ENCODE peak calls at places on chromosomes 12 and 14, in ten cellular contexts. Y, L, Q, M, H, D, T, V, P and U are unnamed samples.

GRCh38 chr14:62251237-62251636 is 489.0 kb downstream of the SNAPC1 start:
- DNase-seq in V (no peak), P (no peak), Q (no peak), H (no peak), L (no peak), M (no peak), T (no peak), D (no peak), Y (no peak), U (no peak)

GRCh38 chr12:50690923-50691322 is 73.0 kb upstream of the ATF1 start:
- DNase-seq in H (no peak), Q (no peak), D (no peak), Y (no peak), V (no peak), T (peak), M (no peak), P (no peak), L (peak), U (no peak)

GRCh38 chr12:119869720-119870119 is 7.4 kb downstream of the CIT start:
- DNase-seq in M (no peak), H (no peak), P (no peak), V (peak), T (no peak), D (no peak), Q (peak), Y (no peak), L (no peak), U (no peak)

GRCh38 chr14:102008891-102009290 is 44.5 kb downstream of the DYNC1H1 start:
- DNase-seq in V (no peak), H (no peak), Y (no peak), T (no peak), Q (no peak), D (no peak), L (no peak), M (no peak), P (no peak), U (no peak)

GRCh38 chr14:35898217-35898775 is 72.2 kb downstream of the BRMS1L start:
- DNase-seq in Q (no peak), Y (no peak), L (no peak), M (no peak), D (peak), H (no peak), V (no peak), P (no peak), T (no peak), U (no peak)

GRCh38 chr12:57576613-57577160 is 14.3 kb upstream of the PIP4K2C start:
- DNase-seq in M (no peak), V (no peak), P (no peak), H (no peak), Q (peak), Y (no peak), D (no peak), L (no peak), T (no peak), U (no peak)

GRCh38 chr14:98477935-98478334 is 794.1 kb downstream of the BCL11B start:
- DNase-seq in H (no peak), Y (no peak), T (no peak), L (no peak), M (no peak), D (no peak), V (no peak), P (no peak), Q (no peak), U (no peak)

GRCh38 chr12:89138048-89138852 is 214.1 kb downstream of the DUSP6 start:
- DNase-seq in D (no peak), M (no peak), Q (peak), L (no peak), V (no peak), Y (no peak), H (no peak), T (no peak), P (no peak), U (no peak)

GRCh38 chr12:74071182-74071581 is 466.5 kb upstream of the ATXN7L3B start:
- DNase-seq in H (no peak), M (no peak), L (no peak), P (no peak), Q (no peak), T (no peak), V (no peak), Y (no peak), D (no peak), U (no peak)

DNA sequence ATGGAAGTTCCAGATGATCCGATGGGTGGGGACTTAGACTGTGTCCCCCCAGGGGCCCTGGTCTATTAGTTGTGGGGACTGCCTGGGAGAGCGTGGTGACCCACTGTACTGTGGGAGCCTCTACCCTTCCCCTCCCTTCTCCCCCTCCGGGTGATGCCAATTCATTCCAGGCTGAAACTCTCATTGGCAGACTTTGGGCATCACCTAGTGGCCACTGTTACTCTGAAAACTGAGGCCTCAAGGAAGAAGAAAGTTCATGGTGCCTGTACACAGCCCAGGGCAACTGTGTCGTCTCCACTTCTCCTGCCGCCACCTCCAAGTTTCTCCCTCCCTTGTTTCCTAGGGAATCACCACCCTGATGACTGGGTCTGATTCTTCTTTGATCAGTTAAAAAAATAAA is 173.6 kb upstream of the ALG10B start:
- DNase-seq in L (no peak), H (no peak), T (no peak), V (no peak), P (no peak), Q (peak), Y (no peak), M (peak), D (no peak), U (no peak)
- TF ChIP-seq CTCF in L (no peak), H (no peak), T (peak), V (no peak), P (no peak), Q (peak), Y (no peak), M (peak), D (no peak), U (no peak)

GRCh38 chr12:58920102-58920955 is at the start of gene LRIG3:
- DNase-seq in M (peak), L (peak), Y (peak), Q (peak), V (peak), H (no peak), D (peak), T (peak), P (peak), U (peak)
- TF ChIP-seq CTCF in M (peak), L (no peak), Y (peak), Q (no peak), V (no peak), H (no peak), D (no peak), T (peak), P (peak), U (peak)

DNA sequence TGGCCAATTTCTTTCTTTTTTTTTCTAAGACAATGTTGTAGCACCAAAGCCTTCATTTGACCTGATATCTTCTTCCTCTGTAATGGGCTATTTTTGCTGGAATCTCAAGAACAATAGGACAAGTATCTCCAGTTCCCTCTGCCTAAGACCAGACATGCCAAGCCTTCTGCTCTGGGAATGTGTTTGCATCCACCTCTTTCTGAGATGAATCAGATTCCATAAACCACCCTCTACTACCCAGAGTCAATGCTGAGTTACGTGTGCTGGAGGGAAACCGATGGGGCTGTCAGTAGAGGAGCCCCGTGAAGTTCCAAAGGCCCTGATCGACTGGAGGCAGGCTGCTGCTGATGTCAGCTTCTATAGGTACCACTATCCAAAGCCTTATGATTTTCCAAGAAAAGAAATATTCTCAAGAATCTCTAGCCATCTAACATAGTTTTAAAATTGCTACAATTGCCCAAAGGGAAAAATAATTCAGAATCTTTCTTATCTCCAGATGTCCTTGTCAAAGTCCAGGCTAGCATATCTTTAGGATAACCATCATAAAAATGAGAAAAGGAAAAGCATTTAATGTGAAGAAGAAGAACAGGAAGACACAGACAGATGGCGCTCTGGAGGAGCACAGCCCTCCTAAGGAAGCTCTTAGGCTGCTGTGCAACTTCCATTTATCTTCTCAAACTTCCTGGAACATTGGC is 101.9 kb downstream of the SLC8A3 start:
- DNase-seq in Y (no peak), T (no peak), Q (peak), H (no peak), L (no peak), M (peak), V (peak), D (peak), P (peak), U (peak)
- TF ChIP-seq CTCF in Y (no peak), T (peak), Q (peak), H (no peak), L (no peak), M (no peak), V (peak), D (peak), P (peak), U (peak)

GRCh38 chr14:34874386-34875030 is 652 bp downstream of the BAZ1A start:
- DNase-seq in P (peak), H (peak), D (peak), M (peak), L (peak), Q (peak), T (peak), V (peak), Y (peak), U (peak)

GRCh38 chr14:34872822-34873590 is 2.2 kb downstream of the BAZ1A start:
- DNase-seq in L (no peak), V (peak), Q (no peak), M (no peak), T (peak), P (peak), D (no peak), Y (no peak), H (peak), U (no peak)

GRCh38 chr14:34873591-34874385 is 1.4 kb downstream of the BAZ1A start:
- DNase-seq in V (peak), T (peak), L (peak), M (peak), P (peak), H (peak), D (peak), Y (peak), Q (peak), U (peak)

GRCh38 chr14:34875031-34875922 is at the start of gene BAZ1A:
- DNase-seq in H (peak), Q (peak), Y (no peak), L (peak), V (peak), M (peak), P (peak), D (no peak), T (peak), U (peak)
- TF ChIP-seq CTCF in H (no peak), Q (no peak), Y (no peak), L (no peak), V (no peak), M (no peak), P (peak), D (no peak), T (peak), U (peak)

DNA sequence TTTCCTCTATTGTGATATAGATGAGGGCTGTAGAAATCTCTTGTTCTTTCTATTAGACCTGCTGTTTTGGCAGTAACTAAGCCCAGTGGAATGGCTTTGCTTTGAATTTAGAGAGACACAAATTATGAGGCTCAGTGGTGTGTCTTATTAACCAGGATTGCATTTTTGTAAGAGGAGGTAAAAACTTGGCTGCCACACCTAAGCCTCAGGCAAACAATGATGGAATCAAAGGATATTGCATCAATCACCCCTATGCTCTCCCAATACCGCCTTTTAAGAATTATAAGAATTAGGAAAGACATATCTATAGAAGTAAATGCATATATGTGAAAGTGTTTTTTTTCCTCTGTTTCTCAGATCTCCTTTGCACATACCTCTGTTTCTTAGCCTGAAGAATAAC is 63.3 kb downstream of the ACSS3 start:
- DNase-seq in P (no peak), L (no peak), Y (no peak), D (no peak), Q (no peak), T (no peak), V (no peak), H (no peak), M (no peak), U (no peak)
- TF ChIP-seq CTCF in P (no peak), L (no peak), Y (no peak), D (no peak), Q (no peak), T (no peak), V (no peak), H (no peak), M (no peak), U (no peak)

DNA sequence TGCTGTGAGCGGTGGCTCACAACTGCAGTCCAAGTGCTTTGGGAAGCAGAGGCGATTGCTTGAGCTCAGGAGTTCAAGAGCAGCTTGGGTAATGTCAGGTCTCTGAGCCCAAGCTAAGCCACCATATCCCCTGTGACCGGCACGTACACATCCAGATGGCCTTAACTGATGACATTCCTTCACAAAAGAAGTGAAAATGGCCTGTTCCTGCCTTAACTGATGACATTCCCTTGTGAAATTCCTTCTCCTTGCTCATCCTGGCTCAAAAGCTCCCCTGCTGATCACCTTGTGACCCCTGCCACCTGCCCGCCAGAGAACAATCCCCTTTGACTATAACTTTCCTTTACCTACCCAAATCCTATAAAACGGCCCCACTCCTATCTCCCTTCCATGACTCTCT is 48.6 kb downstream of the SLC25A47 start:
- DNase-seq in M (no peak), D (no peak), Y (no peak), L (no peak), V (no peak), P (no peak), Q (no peak), H (no peak), T (no peak), U (no peak)
- TF ChIP-seq CTCF in M (no peak), D (no peak), Y (no peak), L (no peak), V (no peak), P (no peak), Q (no peak), H (no peak), T (no peak), U (no peak)

DNA sequence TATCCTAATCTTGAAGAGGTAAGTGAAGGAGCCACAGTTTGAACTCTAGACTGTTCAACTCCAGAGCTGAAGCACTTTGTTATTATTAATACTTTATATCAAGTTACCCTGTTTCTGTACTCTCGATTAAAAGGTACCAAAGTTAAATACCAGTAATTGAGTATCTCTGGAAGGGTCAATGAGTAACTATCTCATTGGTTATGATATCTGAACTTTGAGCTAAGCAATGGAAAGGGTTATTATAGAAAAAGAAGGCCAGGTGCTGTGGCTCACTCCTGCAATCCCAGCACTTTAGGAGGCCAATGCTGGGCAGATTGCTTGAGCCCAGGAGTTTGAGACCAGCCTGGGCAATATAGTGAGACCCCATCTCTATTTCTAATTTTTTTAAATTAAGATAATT is 9.9 kb downstream of the TMEM19 start:
- DNase-seq in M (no peak), Q (no peak), H (no peak), T (no peak), Y (no peak), P (no peak), D (no peak), V (no peak), L (no peak), U (no peak)
- TF ChIP-seq CTCF in M (no peak), Q (no peak), H (no peak), T (no peak), Y (no peak), P (no peak), D (no peak), V (no peak), L (no peak), U (no peak)

DNA sequence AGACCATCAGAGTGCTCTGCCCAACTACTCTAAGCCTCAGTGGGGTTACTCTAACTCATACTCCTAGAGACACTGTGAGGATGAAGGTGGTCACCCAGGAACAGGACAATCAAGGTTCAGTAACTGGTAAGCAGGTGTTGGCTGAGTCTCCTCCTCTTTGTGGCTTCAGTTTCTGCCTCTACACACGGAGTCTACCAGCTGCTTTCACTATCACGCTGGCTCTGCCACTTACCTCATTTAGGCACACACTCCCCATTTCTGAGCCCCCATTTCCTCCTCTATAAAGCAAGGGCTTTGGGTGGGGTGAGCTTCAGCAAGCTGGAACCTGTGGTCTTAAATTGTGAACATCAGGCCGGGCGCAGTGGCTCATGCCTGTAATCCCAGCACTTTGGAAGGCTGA is 7.3 kb upstream of the TCHP start:
- DNase-seq in T (no peak), M (no peak), P (no peak), D (no peak), Y (no peak), V (no peak), Q (no peak), L (no peak), H (no peak), U (no peak)
- TF ChIP-seq CTCF in T (no peak), M (no peak), P (no peak), D (no peak), Y (no peak), V (no peak), Q (no peak), L (no peak), H (no peak), U (no peak)

GRCh38 chr12:27970391-27970980 is 2.0 kb downstream of the PTHLH start:
- DNase-seq in Q (peak), L (no peak), V (peak), T (peak), H (no peak), D (peak), Y (peak), P (no peak), M (no peak), U (peak)

GRCh38 chr12:27967551-27968054 is 4.9 kb downstream of the PTHLH start:
- DNase-seq in H (no peak), L (no peak), T (no peak), Q (peak), M (no peak), P (no peak), V (no peak), Y (no peak), D (no peak), U (no peak)

GRCh38 chr12:27969901-27970390 is 2.6 kb downstream of the PTHLH start:
- DNase-seq in Q (peak), L (peak), D (peak), T (peak), M (peak), H (no peak), Y (no peak), P (peak), V (no peak), U (peak)

GRCh38 chr12:27970981-27971489 is 1.5 kb downstream of the PTHLH start:
- DNase-seq in V (peak), M (no peak), T (no peak), D (peak), Y (peak), H (no peak), Q (peak), P (no peak), L (no peak), U (peak)

GRCh38 chr12:27969011-27969900 is 3.3 kb downstream of the PTHLH start:
- DNase-seq in D (peak), Y (peak), P (no peak), H (no peak), M (no peak), L (no peak), V (peak), T (peak), Q (peak), U (peak)
- TF ChIP-seq CTCF in D (no peak), Y (no peak), P (no peak), H (no peak), M (peak), L (no peak), V (peak), T (no peak), Q (no peak), U (no peak)